ENCODE peak calls at places on chromosomes 12 and 14, in ten cellular contexts. One of them, this sample, is unnamed.

GRCh38 chr12:85920324-85920947 is 46.3 kb downstream of the NTS start:
- DNase-seq in thyroid gland: no peak
- DNase-seq in stomach: no peak
- DNase-seq in Peyer's patch: no peak
- DNase-seq in upper lobe of left lung: no peak
- DNase-seq in A549: peak
- DNase-seq in heart left ventricle: no peak
- DNase-seq in uterus: no peak
- DNase-seq in testis: no peak
- DNase-seq in transverse colon: no peak
- DNase-seq in this sample: no peak

GRCh38 chr12:119802472-119802871 is 74.6 kb downstream of the CIT start:
- DNase-seq in transverse colon: peak
- DNase-seq in thyroid gland: peak
- DNase-seq in testis: peak
- DNase-seq in Peyer's patch: no peak
- DNase-seq in heart left ventricle: peak
- DNase-seq in stomach: no peak
- DNase-seq in A549: no peak
- DNase-seq in uterus: no peak
- DNase-seq in upper lobe of left lung: no peak
- DNase-seq in this sample: peak

GRCh38 chr12:106248849-106249371 is 1.1 kb upstream of the CKAP4 start:
- DNase-seq in heart left ventricle: no peak
- DNase-seq in transverse colon: peak
- DNase-seq in uterus: no peak
- DNase-seq in stomach: no peak
- DNase-seq in A549: no peak
- DNase-seq in testis: no peak
- DNase-seq in thyroid gland: no peak
- DNase-seq in Peyer's patch: no peak
- DNase-seq in upper lobe of left lung: peak
- DNase-seq in this sample: no peak

GRCh38 chr12:49428652-49429549 is 61.6 kb downstream of the SPATS2 start:
- DNase-seq in testis: no peak
- DNase-seq in Peyer's patch: no peak
- DNase-seq in stomach: no peak
- DNase-seq in uterus: peak
- DNase-seq in transverse colon: no peak
- DNase-seq in A549: peak
- DNase-seq in heart left ventricle: no peak
- DNase-seq in upper lobe of left lung: no peak
- DNase-seq in thyroid gland: no peak
- DNase-seq in this sample: no peak

GRCh38 chr14:94380225-94381148 is 7.9 kb downstream of the SERPINA1 start:
- DNase-seq in A549: no peak
- DNase-seq in uterus: no peak
- DNase-seq in Peyer's patch: no peak
- DNase-seq in heart left ventricle: no peak
- DNase-seq in thyroid gland: no peak
- DNase-seq in transverse colon: no peak
- DNase-seq in upper lobe of left lung: no peak
- DNase-seq in testis: no peak
- DNase-seq in stomach: no peak
- DNase-seq in this sample: peak

GRCh38 chr12:79692860-79693605 is 2.3 kb upstream of the PAWR start:
- DNase-seq in Peyer's patch: no peak
- DNase-seq in uterus: no peak
- DNase-seq in testis: no peak
- DNase-seq in heart left ventricle: no peak
- DNase-seq in A549: no peak
- DNase-seq in thyroid gland: no peak
- DNase-seq in stomach: no peak
- DNase-seq in transverse colon: no peak
- DNase-seq in upper lobe of left lung: no peak
- DNase-seq in this sample: no peak

GRCh38 chr14:100524933-100525243 is 62.3 kb downstream of the BEGAIN start:
- DNase-seq in transverse colon: no peak
- DNase-seq in stomach: peak
- DNase-seq in Peyer's patch: peak
- DNase-seq in thyroid gland: no peak
- DNase-seq in upper lobe of left lung: peak
- DNase-seq in A549: peak
- DNase-seq in testis: peak
- DNase-seq in heart left ventricle: no peak
- DNase-seq in uterus: no peak
- DNase-seq in this sample: peak

GRCh38 chr14:102727336-102728095 is 49.7 kb upstream of the TRAF3 start:
- DNase-seq in A549: no peak
- DNase-seq in thyroid gland: no peak
- DNase-seq in testis: no peak
- DNase-seq in uterus: no peak
- DNase-seq in Peyer's patch: no peak
- DNase-seq in upper lobe of left lung: no peak
- DNase-seq in heart left ventricle: no peak
- DNase-seq in transverse colon: no peak
- DNase-seq in stomach: no peak
- DNase-seq in this sample: no peak

GRCh38 chr12:91643763-91644162 is 461.1 kb upstream of the DCN start:
- DNase-seq in heart left ventricle: no peak
- DNase-seq in uterus: no peak
- DNase-seq in transverse colon: no peak
- DNase-seq in testis: no peak
- DNase-seq in upper lobe of left lung: no peak
- DNase-seq in Peyer's patch: no peak
- DNase-seq in thyroid gland: no peak
- DNase-seq in stomach: no peak
- DNase-seq in A549: no peak
- DNase-seq in this sample: no peak

GRCh38 chr12:5473076-5473475 is 41.2 kb downstream of the NTF3 start:
- DNase-seq in Peyer's patch: no peak
- DNase-seq in stomach: no peak
- DNase-seq in upper lobe of left lung: no peak
- DNase-seq in A549: no peak
- DNase-seq in transverse colon: no peak
- DNase-seq in thyroid gland: no peak
- DNase-seq in testis: no peak
- DNase-seq in heart left ventricle: no peak
- DNase-seq in uterus: no peak
- DNase-seq in this sample: no peak

GRCh38 chr14:66568220-66568619 is 60.3 kb downstream of the GPHN start:
- DNase-seq in stomach: no peak
- DNase-seq in heart left ventricle: no peak
- DNase-seq in Peyer's patch: no peak
- DNase-seq in transverse colon: no peak
- DNase-seq in thyroid gland: no peak
- DNase-seq in uterus: no peak
- DNase-seq in testis: no peak
- DNase-seq in A549: no peak
- DNase-seq in upper lobe of left lung: no peak
- DNase-seq in this sample: no peak

GRCh38 chr12:130357729-130358330 is 20.1 kb downstream of the PIWIL1 start:
- DNase-seq in heart left ventricle: no peak
- DNase-seq in Peyer's patch: no peak
- DNase-seq in A549: no peak
- DNase-seq in testis: no peak
- DNase-seq in uterus: no peak
- DNase-seq in thyroid gland: no peak
- DNase-seq in upper lobe of left lung: no peak
- DNase-seq in stomach: no peak
- DNase-seq in transverse colon: no peak
- DNase-seq in this sample: no peak

DNA sequence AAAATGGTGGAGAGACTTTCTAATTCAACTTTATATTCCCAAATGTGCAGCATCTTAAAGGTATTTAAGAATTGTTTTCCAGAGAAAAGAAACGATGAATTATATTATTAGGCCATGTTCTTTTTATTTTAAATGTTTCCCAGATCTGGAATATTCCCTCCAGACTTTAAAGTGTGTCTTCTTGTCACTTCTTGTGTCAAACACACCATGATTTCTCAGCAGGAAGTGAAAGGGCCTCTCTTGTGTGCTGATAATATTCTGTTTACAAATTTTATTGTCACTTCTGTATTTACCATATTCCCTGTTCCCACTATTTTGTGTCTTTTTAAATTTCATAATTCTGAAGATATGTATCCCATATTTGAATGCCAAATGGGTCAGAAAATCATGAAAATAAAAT is 455.0 kb upstream of the FLRT2 start:
- DNase-seq in A549: no peak
- DNase-seq in uterus: no peak
- DNase-seq in transverse colon: no peak
- DNase-seq in testis: no peak
- DNase-seq in upper lobe of left lung: no peak
- DNase-seq in heart left ventricle: no peak
- DNase-seq in Peyer's patch: no peak
- DNase-seq in stomach: no peak
- DNase-seq in thyroid gland: no peak
- DNase-seq in this sample: no peak
- TF ChIP-seq POLR2A in A549: no peak
- TF ChIP-seq POLR2A in uterus: no peak
- TF ChIP-seq POLR2A in transverse colon: no peak
- TF ChIP-seq POLR2A in testis: no peak
- TF ChIP-seq POLR2A in upper lobe of left lung: no peak
- TF ChIP-seq POLR2A in heart left ventricle: no peak
- TF ChIP-seq POLR2A in Peyer's patch: no peak
- TF ChIP-seq POLR2A in stomach: no peak
- TF ChIP-seq POLR2A in thyroid gland: no peak
- TF ChIP-seq POLR2A in this sample: no peak

GRCh38 chr12:31119531-31120211 is 46.0 kb downstream of the DDX11 start:
- DNase-seq in Peyer's patch: no peak
- DNase-seq in A549: no peak
- DNase-seq in uterus: peak
- DNase-seq in transverse colon: no peak
- DNase-seq in testis: no peak
- DNase-seq in stomach: no peak
- DNase-seq in heart left ventricle: no peak
- DNase-seq in thyroid gland: no peak
- DNase-seq in upper lobe of left lung: no peak
- DNase-seq in this sample: no peak
- H3K4me3 ChIP-seq in Peyer's patch: no peak
- H3K4me3 ChIP-seq in A549: peak
- H3K4me3 ChIP-seq in uterus: no peak
- H3K4me3 ChIP-seq in transverse colon: peak
- H3K4me3 ChIP-seq in testis: no peak
- H3K4me3 ChIP-seq in stomach: peak
- H3K4me3 ChIP-seq in heart left ventricle: no peak
- H3K4me3 ChIP-seq in thyroid gland: no peak
- H3K4me3 ChIP-seq in upper lobe of left lung: no peak
- H3K4me3 ChIP-seq in this sample: no peak

GRCh38 chr14:70708717-70709570 is 67.2 kb downstream of the TTC9 start:
- DNase-seq in stomach: no peak
- DNase-seq in transverse colon: no peak
- DNase-seq in heart left ventricle: no peak
- DNase-seq in A549: no peak
- DNase-seq in uterus: no peak
- DNase-seq in thyroid gland: no peak
- DNase-seq in testis: no peak
- DNase-seq in upper lobe of left lung: no peak
- DNase-seq in Peyer's patch: no peak
- DNase-seq in this sample: no peak

GRCh38 chr14:70709726-70710382 is 68.1 kb downstream of the TTC9 start:
- DNase-seq in upper lobe of left lung: peak
- DNase-seq in uterus: no peak
- DNase-seq in Peyer's patch: no peak
- DNase-seq in heart left ventricle: no peak
- DNase-seq in A549: no peak
- DNase-seq in transverse colon: no peak
- DNase-seq in stomach: no peak
- DNase-seq in thyroid gland: peak
- DNase-seq in testis: no peak
- DNase-seq in this sample: no peak

GRCh38 chr14:70704960-70705359 is 63.2 kb downstream of the TTC9 start:
- DNase-seq in stomach: no peak
- DNase-seq in upper lobe of left lung: no peak
- DNase-seq in A549: no peak
- DNase-seq in transverse colon: no peak
- DNase-seq in uterus: no peak
- DNase-seq in thyroid gland: no peak
- DNase-seq in heart left ventricle: no peak
- DNase-seq in testis: no peak
- DNase-seq in Peyer's patch: no peak
- DNase-seq in this sample: no peak

GRCh38 chr14:70706177-70706576 is 64.5 kb downstream of the TTC9 start:
- DNase-seq in A549: no peak
- DNase-seq in Peyer's patch: no peak
- DNase-seq in stomach: no peak
- DNase-seq in transverse colon: no peak
- DNase-seq in heart left ventricle: no peak
- DNase-seq in thyroid gland: no peak
- DNase-seq in uterus: no peak
- DNase-seq in upper lobe of left lung: no peak
- DNase-seq in testis: no peak
- DNase-seq in this sample: no peak

GRCh38 chr14:70707138-70708038 is 65.7 kb downstream of the TTC9 start:
- DNase-seq in thyroid gland: peak
- DNase-seq in stomach: no peak
- DNase-seq in heart left ventricle: no peak
- DNase-seq in A549: peak
- DNase-seq in upper lobe of left lung: peak
- DNase-seq in transverse colon: no peak
- DNase-seq in uterus: no peak
- DNase-seq in testis: peak
- DNase-seq in Peyer's patch: no peak
- DNase-seq in this sample: no peak
- TF ChIP-seq CTCF in thyroid gland: no peak
- TF ChIP-seq CTCF in stomach: no peak
- TF ChIP-seq CTCF in heart left ventricle: no peak
- TF ChIP-seq CTCF in A549: no peak
- TF ChIP-seq CTCF in upper lobe of left lung: no peak
- TF ChIP-seq CTCF in transverse colon: no peak
- TF ChIP-seq CTCF in uterus: no peak
- TF ChIP-seq CTCF in testis: no peak
- TF ChIP-seq CTCF in Peyer's patch: no peak
- TF ChIP-seq CTCF in this sample: no peak

DNA sequence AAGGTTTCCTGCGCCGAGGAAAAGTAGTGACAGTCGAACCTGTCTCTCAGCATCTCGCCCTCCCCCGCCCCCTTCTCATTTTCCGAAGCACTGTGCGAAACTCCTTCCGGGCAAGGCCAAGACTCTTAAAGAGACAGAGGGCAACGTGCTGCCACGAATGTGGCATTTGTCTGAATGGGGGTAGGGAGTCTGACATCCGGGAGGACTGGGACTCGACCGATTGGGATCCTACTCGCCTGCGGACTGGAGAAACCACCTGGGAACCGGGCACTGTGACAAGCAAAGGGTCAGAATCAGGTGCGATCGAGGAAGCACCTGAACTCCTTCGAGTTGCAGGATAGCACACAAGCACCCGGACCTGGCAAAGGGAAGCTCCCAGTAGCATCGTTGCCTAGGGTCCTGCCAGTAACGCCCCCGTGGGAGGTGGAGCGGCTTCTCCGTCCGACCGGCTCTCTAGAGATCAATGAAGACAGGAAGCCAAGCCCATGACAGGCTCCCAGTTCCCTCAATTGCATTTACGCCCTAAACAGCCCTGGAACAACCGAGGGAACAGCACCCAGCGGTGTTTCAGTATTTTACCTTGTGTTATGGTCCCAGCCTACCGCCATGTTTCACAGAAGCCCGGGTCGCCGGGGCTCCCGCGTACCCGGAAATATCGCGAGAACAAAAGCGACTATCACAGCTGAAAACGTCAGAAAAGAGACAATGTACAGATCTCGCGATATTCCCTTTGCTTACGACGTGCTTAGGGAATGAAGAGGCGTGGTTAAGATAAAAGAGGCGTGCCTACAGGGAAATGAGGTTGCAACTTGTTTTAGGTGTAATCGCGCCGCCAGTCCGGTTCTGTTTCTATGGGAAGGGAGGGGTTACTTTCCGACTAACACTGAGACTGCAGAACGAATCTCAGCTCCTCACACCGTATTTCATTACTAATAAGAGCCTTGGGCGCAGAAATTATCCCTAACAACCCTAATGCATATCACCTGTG is at the start of gene ERGIC2:
- DNase-seq in A549: peak
- DNase-seq in uterus: peak
- DNase-seq in Peyer's patch: peak
- DNase-seq in testis: peak
- DNase-seq in transverse colon: peak
- DNase-seq in stomach: peak
- DNase-seq in upper lobe of left lung: peak
- DNase-seq in thyroid gland: peak
- DNase-seq in heart left ventricle: peak
- DNase-seq in this sample: peak
- TF ChIP-seq POLR2A in A549: peak
- TF ChIP-seq POLR2A in uterus: peak
- TF ChIP-seq POLR2A in Peyer's patch: peak
- TF ChIP-seq POLR2A in testis: peak
- TF ChIP-seq POLR2A in transverse colon: peak
- TF ChIP-seq POLR2A in stomach: no peak
- TF ChIP-seq POLR2A in upper lobe of left lung: no peak
- TF ChIP-seq POLR2A in thyroid gland: peak
- TF ChIP-seq POLR2A in heart left ventricle: no peak
- TF ChIP-seq POLR2A in this sample: no peak

This sample was measured in lower leg skin.